ENCODE peak calls at places on chromosomes 7 and 10, in eight cellular contexts. F, R, Z, Q, C, P, G and I are unnamed samples. For H3K4me1, the result is how much of the 10 kb centered on the place peaks cover.

GRCh38 chr7:158001003-158001402 is 586.6 kb downstream of the PTPRN2 start:
- DNase-seq in G (no peak), Q (no peak), C (no peak), R (no peak), Z (no peak), F (no peak), P (no peak), I (no peak)

GRCh38 chr7:67019562-67020390 is 23.1 kb downstream of the TYW1 start:
- DNase-seq in R (no peak), G (no peak), Z (no peak), C (no peak), F (no peak), Q (peak), P (no peak), I (no peak)

GRCh38 chr7:133984023-133984422 is 143.1 kb upstream of the LRGUK start:
- DNase-seq in P (no peak), R (no peak), Q (peak), Z (no peak), C (no peak), G (no peak), F (no peak), I (no peak)

GRCh38 chr7:45662018-45662417 is 87.8 kb downstream of the ADCY1 start:
- DNase-seq in Q (no peak), Z (no peak), G (no peak), R (no peak), C (no peak), F (no peak), P (no peak), I (no peak)

GRCh38 chr10:132421377-132422168 is 24.6 kb downstream of the PWWP2B start:
- DNase-seq in Q (no peak), Z (peak), F (no peak), R (no peak), P (no peak), G (peak), C (peak), I (no peak)

GRCh38 chr7:7148799-7149481 is 33.4 kb upstream of the C1GALT1 start:
- DNase-seq in C (no peak), Q (peak), F (no peak), Z (peak), R (no peak), P (no peak), G (no peak), I (no peak)

GRCh38 chr10:102649770-102650654 is 5.7 kb downstream of the TRIM8 start:
- DNase-seq in P (no peak), Z (no peak), G (no peak), F (no peak), Q (no peak), C (peak), R (no peak), I (no peak)

GRCh38 chr10:33126742-33127141 is 168.7 kb upstream of the ITGB1 start:
- DNase-seq in P (no peak), F (no peak), G (no peak), R (no peak), C (no peak), Z (no peak), Q (no peak), I (peak)

GRCh38 chr7:391961-392524 is 102.1 kb downstream of the FOXL3 start:
- DNase-seq in Q (no peak), Z (no peak), G (no peak), C (peak), F (no peak), P (no peak), R (no peak), I (no peak)

GRCh38 chr7:102205915-102206314 is 80.8 kb upstream of the SH2B2 start:
- DNase-seq in R (no peak), P (no peak), Z (no peak), C (no peak), G (no peak), Q (no peak), F (no peak), I (no peak)

GRCh38 chr10:69938541-69938991 is 114.1 kb upstream of the MACROH2A2 start:
- DNase-seq in G (no peak), F (no peak), C (no peak), P (no peak), Z (no peak), R (no peak), Q (no peak), I (no peak)

GRCh38 chr10:122368502-122369254 is 5.8 kb upstream of the PLEKHA1 start:
- DNase-seq in Z (no peak), P (no peak), F (no peak), R (no peak), Q (no peak), G (peak), C (no peak), I (no peak)

GRCh38 chr7:30430300-30430699 is 48.3 kb downstream of the NOD1 start:
- DNase-seq in Q (no peak), C (no peak), G (peak), R (no peak), F (no peak), P (no peak), Z (no peak), I (no peak)

GRCh38 chr10:3409928-3410327 is 237.3 kb upstream of the PITRM1 start:
- DNase-seq in R (no peak), Z (no peak), P (no peak), Q (no peak), C (peak), G (no peak), F (no peak), I (no peak)

GRCh38 chr7:99840136-99840869 is 12.5 kb downstream of the CYP3A43 start:
- DNase-seq in P (no peak), F (no peak), G (no peak), Q (no peak), C (no peak), Z (no peak), R (no peak), I (no peak)

GRCh38 chr10:43256531-43257209 is 10.2 kb downstream of the RASGEF1A start:
- DNase-seq in P (no peak), R (no peak), F (no peak), Z (no peak), G (no peak), Q (no peak), C (peak), I (no peak)

GRCh38 chr7:15684834-15685233 is 1.6 kb downstream of the MEOX2 start:
- DNase-seq in P (no peak), G (peak), F (no peak), Q (no peak), C (no peak), R (no peak), Z (no peak), I (no peak)
- H3K4me3 ChIP-seq in P (no peak), G (peak), F (no peak), Q (no peak), C (peak), R (peak), Z (no peak), I (no peak)

DNA sequence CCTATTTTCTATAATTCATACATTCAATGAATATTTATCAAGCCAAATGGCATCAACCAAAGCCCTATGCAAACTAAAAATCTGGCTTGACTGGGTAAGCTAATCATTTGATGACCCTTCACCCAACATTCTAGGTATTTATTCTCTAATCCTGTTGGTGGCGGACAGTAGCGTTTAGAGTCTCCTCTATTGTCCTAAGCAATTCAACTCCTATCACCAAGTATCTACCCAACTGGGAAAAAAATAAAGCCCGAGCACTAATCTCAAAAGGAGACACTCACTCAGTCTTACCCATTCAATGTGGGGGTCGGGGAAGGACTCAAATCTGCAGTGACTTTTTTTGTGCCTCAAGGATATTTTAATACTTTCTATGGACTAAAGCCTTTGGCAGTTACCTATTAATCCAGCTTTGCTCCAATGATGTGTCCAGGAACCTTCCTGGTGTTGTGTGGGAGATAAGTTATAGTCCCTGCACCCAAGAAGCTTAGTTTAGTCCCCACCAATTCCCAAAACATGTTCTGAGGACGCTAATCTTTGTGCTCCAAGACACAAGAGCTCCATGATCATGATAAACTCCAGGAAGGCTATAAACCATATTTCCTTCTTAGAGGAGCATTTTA is 30.6 kb downstream of the DNMBP start:
- DNase-seq in C (no peak), Z (no peak), P (no peak), F (no peak), G (no peak), Q (no peak), R (no peak), I (no peak)
- H3K4me1 ChIP-seq in C (under half), Z (half or more), P (under half), F (under half), G (half or more), Q (under half), R (under half), I (under half)

DNA sequence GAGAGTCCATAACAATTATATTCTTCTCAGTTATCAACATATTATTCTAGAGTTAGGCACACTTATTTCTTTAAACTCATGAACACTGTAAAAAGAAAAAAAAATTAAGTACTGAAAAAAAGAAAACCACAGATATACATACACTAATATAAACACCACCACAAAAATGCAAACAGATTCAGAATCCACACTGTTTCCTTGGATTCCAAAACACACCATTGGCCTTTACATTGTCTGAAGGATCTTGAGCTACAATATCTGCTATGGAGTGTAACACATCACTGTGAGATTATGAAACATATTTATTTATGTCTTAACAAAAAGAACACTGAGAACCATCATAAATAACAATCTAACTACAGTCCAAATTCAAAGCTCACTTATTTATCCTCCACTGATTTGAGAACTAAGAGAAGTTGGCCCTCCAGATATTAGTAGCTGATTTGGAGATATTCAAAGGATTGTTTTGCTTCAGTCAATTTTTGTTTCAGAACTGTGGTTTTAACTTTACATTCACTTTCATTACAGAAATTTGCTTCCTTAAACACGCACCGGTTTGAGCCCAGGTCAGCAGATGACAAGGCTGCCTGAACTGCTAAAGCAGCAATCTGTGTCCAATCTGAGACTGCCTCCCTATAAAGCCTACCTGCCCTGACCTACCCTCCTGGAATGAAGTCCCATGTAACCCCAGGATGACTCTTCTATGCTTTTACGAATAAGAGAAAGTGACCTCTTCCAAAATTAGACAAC is 47.0 kb upstream of the CDK1 start:
- DNase-seq in P (peak), F (no peak), R (no peak), C (no peak), G (no peak), Z (no peak), Q (peak), I (peak)
- H3K27ac ChIP-seq in P (peak), F (no peak), R (peak), C (peak), G (no peak), Z (peak), Q (peak), I (peak)

GRCh38 chr10:49762566-49762877 is 399 bp upstream of the OGDHL start:
- DNase-seq in Z (no peak), Q (no peak), P (no peak), G (no peak), R (no peak), C (no peak), F (no peak), I (no peak)
- H3K4me3 ChIP-seq in Z (no peak), Q (no peak), P (no peak), G (peak), R (peak), C (peak), F (peak), I (no peak)

DNA sequence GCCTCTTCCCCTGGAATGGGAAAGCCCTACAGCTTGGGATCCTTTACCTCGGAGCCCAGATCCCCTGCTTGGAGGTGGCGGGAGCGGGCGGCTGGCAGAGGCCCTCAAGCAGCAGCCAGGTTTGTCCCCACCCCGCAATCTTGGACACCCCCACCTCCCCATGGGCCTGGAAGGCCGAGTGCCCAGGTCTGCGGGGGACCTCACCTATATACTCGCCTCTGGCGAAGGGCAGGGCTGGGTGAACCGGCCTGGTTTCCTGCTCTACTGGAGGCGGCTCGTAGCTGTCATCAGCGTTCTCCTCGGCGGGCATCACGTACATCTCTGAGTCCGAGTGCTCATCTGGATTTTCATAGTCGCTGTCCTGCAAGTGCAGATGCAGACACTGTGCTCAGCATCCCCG is 44.2 kb downstream of the BLNK start:
- DNase-seq in C (no peak), F (no peak), Z (no peak), G (no peak), Q (no peak), P (no peak), R (no peak), I (no peak)
- H3K4me1 ChIP-seq in C (under half), F (under half), Z (under half), G (under half), Q (under half), P (under half), R (under half), I (under half)

GRCh38 chr10:103661951-103662405 is 168.5 kb downstream of the NEURL1 start:
- DNase-seq in Z (no peak), R (no peak), Q (no peak), F (no peak), P (no peak), G (no peak), C (no peak), I (no peak)
- H3K27ac ChIP-seq in Z (peak), R (peak), Q (peak), F (no peak), P (peak), G (peak), C (peak), I (peak)